ENCODE peak calls at places on chromosomes 12 and 14, in seven cellular contexts. Z, X, M, O, N, A and D are unnamed samples.
A peak's percentile ranks its signal among the peaks of the same experiment; 100 is the strongest.

GRCh38 chr12:94722664-94723063 is 72.3 kb upstream of the TMCC3 start:
- DNase-seq in Z (no peak), X (no peak), M (no peak), O (no peak), N (no peak), A (no peak), D (no peak)

GRCh38 chr14:68394719-68395117 is 398.1 kb downstream of the ZFP36L1 start:
- DNase-seq in Z (no peak), X (no peak), M (no peak), O (no peak), N (no peak), A (no peak), D (no peak)

GRCh38 chr12:112239881-112240280 is 114.5 kb downstream of the TRAFD1 start:
- DNase-seq in Z (no peak), X (no peak), M (no peak), O (no peak), N (no peak), A (no peak), D (no peak)

GRCh38 chr12:8080131-8080530 is 1.9 kb upstream of the NECAP1 start:
- DNase-seq in Z (no peak), X (no peak), M (no peak), O (no peak), N (no peak), A (no peak), D (no peak)

GRCh38 chr12:15962760-15963159 is 51.6 kb downstream of the DERA start:
- DNase-seq in Z (no peak), X (no peak), M (peak; percentile 12), O (no peak), N (no peak), A (no peak), D (no peak)

GRCh38 chr14:20413785-20414117 is 450 bp upstream of the TEP1 start:
- DNase-seq in Z (no peak), X (no peak), M (no peak), O (no peak), N (peak; percentile 30), A (no peak), D (no peak)

GRCh38 chr14:104344815-104345214 is 206.4 kb downstream of the KIF26A start:
- DNase-seq in Z (no peak), X (no peak), M (no peak), O (no peak), N (no peak), A (no peak), D (no peak)

GRCh38 chr12:18267427-18267826 is 6.1 kb downstream of the PIK3C2G start:
- DNase-seq in Z (no peak), X (no peak), M (no peak), O (no peak), N (no peak), A (no peak), D (no peak)

GRCh38 chr12:123109319-123109772 is 41.5 kb downstream of the PITPNM2 start:
- DNase-seq in Z (no peak), X (no peak), M (no peak), O (no peak), N (no peak), A (no peak), D (peak; percentile 63)

GRCh38 chr14:97824218-97824617 is 1027.0 kb downstream of the VRK1 start:
- DNase-seq in Z (no peak), X (no peak), M (no peak), O (no peak), N (no peak), A (no peak), D (no peak)

GRCh38 chr12:56286044-56286830 is 13.9 kb downstream of the CS start:
- DNase-seq in Z (no peak), X (no peak), M (no peak), O (no peak), N (peak; percentile 27), A (no peak), D (no peak)

GRCh38 chr12:108568653-108569154 is 6.3 kb downstream of the ISCU start:
- DNase-seq in Z (no peak), X (no peak), M (no peak), O (no peak), N (no peak), A (no peak), D (no peak)

GRCh38 chr12:115914122-115914521 is 363.4 kb downstream of the MED13L start:
- DNase-seq in Z (no peak), X (no peak), M (no peak), O (no peak), N (no peak), A (no peak), D (no peak)

GRCh38 chr14:28088125-28088524 is 678.5 kb upstream of the FOXG1 start:
- DNase-seq in Z (no peak), X (no peak), M (no peak), O (no peak), N (no peak), A (no peak), D (no peak)

GRCh38 chr12:8914716-8915526 is 612 bp downstream of the PHC1 start:
- DNase-seq in Z (peak; percentile 69), X (no peak), M (peak; percentile 37), O (peak; percentile 70), N (peak; percentile 66), A (peak; percentile 49), D (no peak)

GRCh38 chr12:6226002-6226700 is 26.0 kb downstream of the CD9 start:
- DNase-seq in Z (peak; percentile 51), X (no peak), M (peak; percentile 66), O (no peak), N (peak; percentile 68), A (peak; percentile 79), D (peak; percentile 87)

GRCh38 chr14:101457936-101458535 is 103.3 kb upstream of the DIO3 start:
- DNase-seq in Z (peak; percentile 37), X (no peak), M (no peak), O (no peak), N (no peak), A (no peak), D (no peak)

GRCh38 chr14:101459392-101459900 is 101.8 kb upstream of the DIO3 start:
- DNase-seq in Z (peak; percentile 31), X (no peak), M (no peak), O (no peak), N (no peak), A (peak; percentile 14), D (no peak)

GRCh38 chr14:101457177-101457935 is 103.9 kb upstream of the DIO3 start:
- DNase-seq in Z (peak; percentile 7), X (no peak), M (no peak), O (no peak), N (no peak), A (no peak), D (no peak)

GRCh38 chr14:101460521-101460920 is 100.8 kb upstream of the DIO3 start:
- DNase-seq in Z (peak; percentile 7), X (no peak), M (no peak), O (no peak), N (no peak), A (no peak), D (no peak)

DNA sequence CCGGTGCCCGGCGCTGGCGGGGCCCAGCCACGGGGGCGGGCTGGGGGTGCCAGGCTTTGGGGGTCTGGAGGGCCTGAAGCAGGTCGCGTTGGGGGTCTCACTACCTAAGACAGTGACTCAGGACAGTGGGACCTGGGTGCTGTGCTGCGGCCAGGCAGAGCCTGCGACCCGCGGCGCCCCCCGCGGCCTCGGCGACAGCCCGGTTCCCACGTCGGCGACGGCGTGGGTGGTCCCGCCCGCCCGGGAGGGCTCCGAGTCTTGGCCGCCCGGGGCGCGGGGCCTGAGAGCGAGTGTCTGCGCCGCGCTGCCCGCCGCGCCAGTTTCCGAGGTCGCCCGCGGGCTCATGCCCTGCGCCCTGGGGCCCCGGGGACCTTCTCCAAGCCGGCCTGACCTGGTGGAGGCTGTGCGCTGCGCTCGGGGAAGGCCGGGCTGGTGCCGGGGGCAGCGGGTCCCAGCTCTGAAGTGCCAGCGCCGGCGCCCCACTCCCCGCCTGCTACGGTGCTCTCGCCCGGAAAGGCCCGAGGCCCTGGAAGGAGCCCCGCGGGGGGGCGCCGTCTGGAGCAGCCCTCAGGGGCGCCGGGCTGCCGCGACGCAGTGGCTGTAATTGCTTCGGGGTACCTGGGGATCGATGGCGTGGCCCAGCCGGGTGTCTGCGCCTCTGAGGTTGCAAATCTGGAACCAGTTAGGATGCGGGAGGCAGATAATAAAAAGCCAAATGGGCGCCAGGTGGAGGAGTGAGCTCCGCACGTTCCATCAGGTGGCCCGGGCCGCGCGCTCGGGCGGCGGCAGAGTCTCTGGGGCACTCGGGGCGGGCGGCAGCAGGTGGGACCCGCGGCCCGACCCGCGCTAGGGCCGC is 102.5 kb upstream of the DIO3 start:
- DNase-seq in Z (peak; percentile 29), X (no peak), M (no peak), O (no peak), N (no peak), A (peak; percentile 17), D (no peak)
- H3K4me3 ChIP-seq in Z (peak overlapping the region; percentile 27), X (no peak overlapping the region), M (no peak overlapping the region), O (no peak overlapping the region), N (no peak overlapping the region), A (peak overlapping the region; percentile 3), D (peak overlapping the region; percentile 13)

GRCh38 chr14:22897357-22897756 is 14.3 kb downstream of the REM2 start:
- DNase-seq in Z (peak; percentile 15), X (no peak), M (no peak), O (no peak), N (no peak), A (no peak), D (no peak)
- TF ChIP-seq POLR2A in Z (no peak), X (no peak), M (no peak), O (no peak), N (no peak), A (no peak), D (no peak)

DNA sequence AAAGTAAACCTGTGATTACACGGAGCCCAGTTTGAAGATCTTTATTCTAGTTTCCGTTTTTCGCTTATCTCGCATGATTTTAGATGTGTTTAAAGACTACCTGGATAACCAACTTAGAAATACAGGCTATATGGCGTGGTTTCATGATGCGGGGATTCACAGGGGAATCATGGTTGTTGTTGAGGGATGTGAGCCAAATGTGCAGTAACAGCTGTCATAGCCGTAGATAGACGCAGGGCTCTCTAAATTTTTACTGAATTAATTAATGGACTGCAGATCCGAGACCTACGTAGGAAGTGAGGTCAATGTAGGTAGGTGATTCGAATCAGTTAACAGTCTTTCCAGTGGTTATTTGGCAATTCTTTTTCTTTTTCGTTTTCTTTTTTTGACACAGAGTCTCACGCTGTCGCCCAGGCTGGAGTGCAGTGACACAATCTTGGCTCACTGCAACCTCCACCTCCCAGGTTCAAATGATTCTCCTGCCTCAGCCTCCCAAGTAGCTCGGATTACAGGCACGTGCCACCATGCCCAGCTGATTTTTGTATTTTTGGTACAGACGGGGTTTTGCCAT is 144.9 kb upstream of the AMIGO2 start:
- DNase-seq in Z (no peak), X (no peak), M (no peak), O (no peak), N (no peak), A (no peak), D (no peak)
- H3K27ac ChIP-seq in Z (no peak overlapping the region), X (no peak overlapping the region), M (no peak overlapping the region), O (peak overlapping the region; percentile 98), N (no peak overlapping the region), A (no peak overlapping the region), D (no peak overlapping the region)

GRCh38 chr12:92524489-92524888 is 178.3 kb upstream of the PLEKHG7 start:
- DNase-seq in Z (no peak), X (no peak), M (no peak), O (no peak), N (no peak), A (no peak), D (no peak)

GRCh38 chr12:92518071-92518470 is 184.7 kb upstream of the PLEKHG7 start:
- DNase-seq in Z (no peak), X (no peak), M (no peak), O (no peak), N (no peak), A (no peak), D (no peak)

DNA sequence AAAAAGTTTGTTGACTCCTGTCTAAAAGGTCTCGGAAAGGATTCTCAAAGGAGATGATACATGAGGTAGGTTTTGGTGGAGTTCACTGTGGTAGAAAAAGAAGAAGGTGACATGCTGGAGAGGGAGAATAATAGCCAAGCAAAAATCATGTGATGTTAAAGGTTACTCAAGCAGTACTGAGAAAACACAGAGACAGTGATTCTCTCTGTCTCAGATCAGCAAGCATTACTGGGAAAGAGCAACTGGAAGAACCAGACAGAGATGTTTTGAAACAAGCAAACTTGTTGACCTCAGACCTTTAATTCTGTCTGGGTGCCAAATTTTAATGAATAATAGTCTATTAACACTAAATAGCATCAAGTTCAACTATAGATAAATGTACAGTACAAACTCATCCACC is 183.5 kb upstream of the PLEKHG7 start:
- DNase-seq in Z (no peak), X (no peak), M (no peak), O (no peak), N (no peak), A (no peak), D (no peak)
- H3K4me3 ChIP-seq in Z (no peak overlapping the region), X (no peak overlapping the region), M (no peak overlapping the region), O (no peak overlapping the region), N (no peak overlapping the region), A (no peak overlapping the region), D (no peak overlapping the region)